ENCODE peak calls at places on chromosomes 13 and 19, in five cellular contexts. One of them, this sample, is unnamed.

GRCh38 chr13:77876176-77876575 is 42.5 kb downstream of the EDNRB start:
- DNase-seq in GM12891: no peak
- DNase-seq in heart left ventricle: no peak
- DNase-seq in ovary: no peak
- DNase-seq in uterus: no peak
- DNase-seq in this sample: no peak

GRCh38 chr13:94761407-94761806 is 49.1 kb upstream of the SOX21 start:
- DNase-seq in GM12891: no peak
- DNase-seq in heart left ventricle: no peak
- DNase-seq in ovary: no peak
- DNase-seq in uterus: no peak
- DNase-seq in this sample: no peak

GRCh38 chr13:26420282-26420960 is 137.1 kb upstream of the WASF3 start:
- DNase-seq in GM12891: no peak
- DNase-seq in heart left ventricle: no peak
- DNase-seq in ovary: no peak
- DNase-seq in uterus: no peak
- DNase-seq in this sample: no peak

GRCh38 chr13:45967589-45967988 is 85.0 kb downstream of the ZC3H13 start:
- DNase-seq in GM12891: no peak
- DNase-seq in heart left ventricle: no peak
- DNase-seq in ovary: no peak
- DNase-seq in uterus: no peak
- DNase-seq in this sample: no peak

GRCh38 chr19:53190253-53190652 is 2.9 kb downstream of the ZNF665 start:
- DNase-seq in GM12891: no peak
- DNase-seq in heart left ventricle: no peak
- DNase-seq in ovary: no peak
- DNase-seq in uterus: no peak
- DNase-seq in this sample: no peak

GRCh38 chr19:2917275-2918184 is 16.8 kb downstream of the ZNF57 start:
- DNase-seq in GM12891: no peak
- DNase-seq in heart left ventricle: no peak
- DNase-seq in ovary: no peak
- DNase-seq in uterus: no peak
- DNase-seq in this sample: no peak

GRCh38 chr19:55091955-55092354 is 16.3 kb downstream of the EPS8L1 start:
- DNase-seq in GM12891: no peak
- DNase-seq in heart left ventricle: no peak
- DNase-seq in ovary: peak; percentile 37
- DNase-seq in uterus: no peak
- DNase-seq in this sample: no peak

GRCh38 chr19:45103200-45103624 is 10.2 kb downstream of the PPP1R37 start:
- DNase-seq in GM12891: no peak
- DNase-seq in heart left ventricle: peak; percentile 25
- DNase-seq in ovary: peak; percentile 47
- DNase-seq in uterus: no peak
- DNase-seq in this sample: no peak

GRCh38 chr19:55265723-55266386 is 7.0 kb upstream of the PPP6R1 start:
- DNase-seq in GM12891: no peak
- DNase-seq in heart left ventricle: no peak
- DNase-seq in ovary: no peak
- DNase-seq in uterus: no peak
- DNase-seq in this sample: no peak

GRCh38 chr13:44303681-44304432 is 69.8 kb upstream of the SERP2 start:
- DNase-seq in GM12891: no peak
- DNase-seq in heart left ventricle: peak; percentile 83
- DNase-seq in ovary: peak; percentile 42
- DNase-seq in uterus: peak; percentile 89
- DNase-seq in this sample: no peak

GRCh38 chr13:50842246-50842645 is 1.2 kb downstream of the DLEU7 start:
- DNase-seq in GM12891: no peak
- DNase-seq in heart left ventricle: no peak
- DNase-seq in ovary: no peak
- DNase-seq in uterus: no peak
- DNase-seq in this sample: no peak

GRCh38 chr19:6273701-6274601 is 5.8 kb downstream of the MLLT1 start:
- DNase-seq in GM12891: no peak
- DNase-seq in heart left ventricle: peak; percentile 79
- DNase-seq in ovary: peak; percentile 80
- DNase-seq in uterus: peak; percentile 77
- DNase-seq in this sample: no peak

GRCh38 chr19:56692496-56692895 is 20.9 kb upstream of the ZNF835 start:
- DNase-seq in GM12891: no peak
- DNase-seq in heart left ventricle: no peak
- DNase-seq in ovary: peak; percentile 51
- DNase-seq in uterus: no peak
- DNase-seq in this sample: no peak

GRCh38 chr13:47628666-47629065 is 372.4 kb downstream of the SUCLA2 start:
- DNase-seq in GM12891: no peak
- DNase-seq in heart left ventricle: no peak
- DNase-seq in ovary: no peak
- DNase-seq in uterus: no peak
- DNase-seq in this sample: no peak

GRCh38 chr13:49714757-49715156 is 23.5 kb upstream of the EBPL start:
- DNase-seq in GM12891: no peak
- DNase-seq in heart left ventricle: no peak
- DNase-seq in ovary: no peak
- DNase-seq in uterus: no peak
- DNase-seq in this sample: no peak

GRCh38 chr19:41239961-41240574 is 21.0 kb downstream of the AXL start:
- DNase-seq in GM12891: no peak
- DNase-seq in heart left ventricle: no peak
- DNase-seq in ovary: no peak
- DNase-seq in uterus: no peak
- DNase-seq in this sample: no peak

GRCh38 chr19:33471111-33471996 is 50.2 kb downstream of the PEPD start:
- DNase-seq in GM12891: no peak
- DNase-seq in heart left ventricle: no peak
- DNase-seq in ovary: no peak
- DNase-seq in uterus: no peak
- DNase-seq in this sample: no peak

GRCh38 chr19:33998739-33999345 is 173.5 kb upstream of the LSM14A start:
- DNase-seq in GM12891: no peak
- DNase-seq in heart left ventricle: no peak
- DNase-seq in ovary: no peak
- DNase-seq in uterus: no peak
- DNase-seq in this sample: no peak

GRCh38 chr13:28138012-28138755 is at the start of gene PAN3:
- DNase-seq in GM12891: peak; percentile 69
- DNase-seq in heart left ventricle: peak; percentile 92
- DNase-seq in ovary: peak; percentile 93
- DNase-seq in uterus: peak; percentile 91
- DNase-seq in this sample: peak; percentile 69
- TF ChIP-seq POLR2A in GM12891: peak; percentile 89
- TF ChIP-seq POLR2A in heart left ventricle: peak; percentile 58
- TF ChIP-seq POLR2A in ovary: peak; percentile 50
- TF ChIP-seq POLR2A in uterus: peak; percentile 67
- TF ChIP-seq POLR2A in this sample: peak; percentile 61

GRCh38 chr19:3950871-3951861 is 18.3 kb downstream of the NMRK2 start:
- DNase-seq in GM12891: no peak
- DNase-seq in heart left ventricle: peak; percentile 78
- DNase-seq in ovary: peak; percentile 36
- DNase-seq in uterus: no peak
- DNase-seq in this sample: no peak
- TF ChIP-seq POLR2A in GM12891: no peak
- TF ChIP-seq POLR2A in heart left ventricle: peak; percentile 71
- TF ChIP-seq POLR2A in ovary: no peak
- TF ChIP-seq POLR2A in uterus: no peak
- TF ChIP-seq POLR2A in this sample: no peak

GRCh38 chr19:15936173-15936572 is 1.8 kb upstream of the CYP4F11 start:
- DNase-seq in GM12891: no peak
- DNase-seq in heart left ventricle: no peak
- DNase-seq in ovary: no peak
- DNase-seq in uterus: no peak
- DNase-seq in this sample: no peak

GRCh38 chr19:15935167-15935702 is 906 bp upstream of the CYP4F11 start:
- DNase-seq in GM12891: no peak
- DNase-seq in heart left ventricle: no peak
- DNase-seq in ovary: no peak
- DNase-seq in uterus: no peak
- DNase-seq in this sample: no peak

GRCh38 chr19:15936950-15937349 is 2.6 kb upstream of the CYP4F11 start:
- DNase-seq in GM12891: no peak
- DNase-seq in heart left ventricle: no peak
- DNase-seq in ovary: no peak
- DNase-seq in uterus: no peak
- DNase-seq in this sample: no peak

GRCh38 chr19:15937771-15938170 is 3.4 kb upstream of the CYP4F11 start:
- DNase-seq in GM12891: no peak
- DNase-seq in heart left ventricle: no peak
- DNase-seq in ovary: no peak
- DNase-seq in uterus: no peak
- DNase-seq in this sample: no peak

GRCh38 chr19:15934332-15935078 is at the start of gene CYP4F11:
- DNase-seq in GM12891: no peak
- DNase-seq in heart left ventricle: peak; percentile 22
- DNase-seq in ovary: peak; percentile 18
- DNase-seq in uterus: peak; percentile 30
- DNase-seq in this sample: no peak
- TF ChIP-seq POLR2A in GM12891: no peak
- TF ChIP-seq POLR2A in heart left ventricle: no peak
- TF ChIP-seq POLR2A in ovary: no peak
- TF ChIP-seq POLR2A in uterus: no peak
- TF ChIP-seq POLR2A in this sample: no peak

DNA sequence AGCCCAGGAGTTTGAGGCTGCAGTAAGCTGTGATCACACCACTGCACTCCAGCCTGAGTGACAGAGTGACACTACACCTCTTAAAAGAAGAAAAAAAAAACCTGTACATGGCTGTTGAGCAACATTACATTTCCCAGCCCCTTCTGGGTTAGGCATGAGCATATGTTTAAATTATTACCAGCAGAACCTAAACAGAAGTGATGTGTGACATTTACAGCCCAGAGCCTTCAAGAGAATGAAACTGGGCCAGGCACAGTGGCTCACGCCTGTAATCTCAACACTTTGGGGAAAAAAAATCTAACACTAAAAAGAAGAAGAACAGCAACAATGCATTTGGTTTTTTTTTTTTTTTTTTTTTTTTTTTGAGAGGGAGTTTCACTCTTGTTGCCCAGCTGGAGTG is 38.3 kb downstream of the MRPS31 start:
- DNase-seq in GM12891: no peak
- DNase-seq in heart left ventricle: no peak
- DNase-seq in ovary: no peak
- DNase-seq in uterus: no peak
- DNase-seq in this sample: no peak
- TF ChIP-seq POLR2A in GM12891: no peak
- TF ChIP-seq POLR2A in heart left ventricle: no peak
- TF ChIP-seq POLR2A in ovary: no peak
- TF ChIP-seq POLR2A in uterus: no peak
- TF ChIP-seq POLR2A in this sample: no peak

GRCh38 chr13:58056411-58056810 is 424.9 kb downstream of the PCDH17 start:
- DNase-seq in GM12891: no peak
- DNase-seq in heart left ventricle: no peak
- DNase-seq in ovary: no peak
- DNase-seq in uterus: no peak
- DNase-seq in this sample: no peak
- TF ChIP-seq POLR2A in GM12891: no peak
- TF ChIP-seq POLR2A in heart left ventricle: no peak
- TF ChIP-seq POLR2A in ovary: no peak
- TF ChIP-seq POLR2A in uterus: no peak
- TF ChIP-seq POLR2A in this sample: no peak

DNA sequence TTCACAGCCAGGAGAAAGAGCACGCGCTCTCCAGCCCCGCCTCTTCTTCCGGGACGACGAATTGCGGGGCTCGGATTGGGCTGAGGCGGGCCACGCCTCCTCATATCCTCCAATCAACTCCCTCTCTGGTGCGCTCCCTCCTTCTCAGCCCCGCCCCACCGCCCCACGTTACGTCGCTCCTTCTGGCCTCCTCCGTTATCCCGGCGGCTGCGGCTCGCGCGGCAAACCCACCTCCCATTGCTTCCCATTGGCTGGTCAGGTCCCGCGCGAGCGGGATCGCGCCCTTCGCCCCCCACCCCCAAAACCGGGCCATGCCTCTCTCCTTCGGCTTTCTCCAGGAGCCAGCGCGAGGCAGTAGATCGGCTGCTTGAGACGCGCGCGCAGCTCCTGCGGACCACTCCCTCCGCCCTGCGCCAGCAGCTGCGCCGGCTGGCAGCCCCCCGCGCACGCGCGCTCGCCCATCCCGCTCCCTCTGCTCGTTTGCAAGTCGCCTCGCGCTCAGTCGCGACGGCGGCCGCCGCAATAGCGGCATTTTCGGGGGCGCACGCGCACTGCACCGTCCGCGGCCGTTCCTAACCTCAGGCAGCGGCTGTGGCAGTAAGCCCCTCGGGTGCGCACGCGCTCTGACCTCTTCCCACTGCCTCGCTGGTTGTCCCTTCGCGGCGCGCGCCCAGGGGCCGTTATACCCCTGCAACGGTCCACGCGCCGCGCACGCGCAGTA is 512 bp upstream of the ARHGAP35 start:
- DNase-seq in GM12891: peak; percentile 81
- DNase-seq in heart left ventricle: peak; percentile 98
- DNase-seq in ovary: peak; percentile 97
- DNase-seq in uterus: peak; percentile 97
- DNase-seq in this sample: peak; percentile 87
- TF ChIP-seq POLR2A in GM12891: peak; percentile 86
- TF ChIP-seq POLR2A in heart left ventricle: peak; percentile 70
- TF ChIP-seq POLR2A in ovary: peak; percentile 65
- TF ChIP-seq POLR2A in uterus: peak; percentile 83
- TF ChIP-seq POLR2A in this sample: no peak

GRCh38 chr19:48635263-48635965 is 1.8 kb downstream of the DBP start:
- DNase-seq in GM12891: peak; percentile 79
- DNase-seq in heart left ventricle: peak; percentile 84
- DNase-seq in ovary: peak; percentile 88
- DNase-seq in uterus: peak; percentile 80
- DNase-seq in this sample: no peak
- TF ChIP-seq POLR2A in GM12891: no peak
- TF ChIP-seq POLR2A in heart left ventricle: peak; percentile 47
- TF ChIP-seq POLR2A in ovary: peak; percentile 48
- TF ChIP-seq POLR2A in uterus: peak; percentile 78
- TF ChIP-seq POLR2A in this sample: peak; percentile 85

GRCh38 chr19:13082192-13083007 is 20.3 kb downstream of the LYL1 start:
- DNase-seq in GM12891: no peak
- DNase-seq in heart left ventricle: no peak
- DNase-seq in ovary: no peak
- DNase-seq in uterus: peak; percentile 62
- DNase-seq in this sample: no peak
- TF ChIP-seq POLR2A in GM12891: no peak
- TF ChIP-seq POLR2A in heart left ventricle: no peak
- TF ChIP-seq POLR2A in ovary: no peak
- TF ChIP-seq POLR2A in uterus: no peak
- TF ChIP-seq POLR2A in this sample: no peak

GRCh38 chr19:572891-573825 is 762 bp downstream of the BSG start:
- DNase-seq in GM12891: no peak
- DNase-seq in heart left ventricle: no peak
- DNase-seq in ovary: peak; percentile 79
- DNase-seq in uterus: peak; percentile 58
- DNase-seq in this sample: no peak
- TF ChIP-seq POLR2A in GM12891: no peak
- TF ChIP-seq POLR2A in heart left ventricle: no peak
- TF ChIP-seq POLR2A in ovary: no peak
- TF ChIP-seq POLR2A in uterus: peak; percentile 10
- TF ChIP-seq POLR2A in this sample: no peak